ENCODE peak calls at places on chromosomes 11 and 22, in four cellular contexts. T, Z, E and U are unnamed samples.

GRCh38 chr11:45500457-45500856 is 165.0 kb downstream of the CHST1 start:
- DNase-seq in T (no peak), Z (no peak), E (peak), U (peak)

GRCh38 chr22:44668190-44668885 is 33.7 kb upstream of the PRR5 start:
- DNase-seq in T (peak), Z (no peak), E (no peak), U (no peak)

GRCh38 chr11:77619576-77620198 is 17.9 kb downstream of the CLNS1A start:
- DNase-seq in T (no peak), Z (peak), E (peak), U (peak)

GRCh38 chr11:2798951-2799761 is 86.4 kb downstream of the CDKN1C start:
- DNase-seq in T (no peak), Z (no peak), E (no peak), U (no peak)

GRCh38 chr11:10282121-10282520 is 11.9 kb downstream of the SBF2 start:
- DNase-seq in T (no peak), Z (no peak), E (no peak), U (no peak)

GRCh38 chr11:56961609-56962008 is 27.1 kb upstream of the OR5AK2 start:
- DNase-seq in T (no peak), Z (no peak), E (no peak), U (no peak)

GRCh38 chr22:17896552-17896951 is 122.3 kb upstream of the BID start:
- DNase-seq in T (peak), Z (no peak), E (peak), U (no peak)

GRCh38 chr11:13140028-13140870 is 131.1 kb downstream of the RASSF10 start:
- DNase-seq in T (no peak), Z (peak), E (peak), U (no peak)

GRCh38 chr11:17415523-17416104 is 27.2 kb upstream of the KCNJ11 start:
- DNase-seq in T (no peak), Z (no peak), E (no peak), U (no peak)

GRCh38 chr11:102452461-102453285 is at the start of gene TMEM123:
- DNase-seq in T (peak), Z (no peak), E (peak), U (peak)

GRCh38 chr11:359181-359714 is 10.1 kb upstream of the B4GALNT4 start:
- DNase-seq in T (no peak), Z (no peak), E (no peak), U (no peak)

GRCh38 chr22:38174626-38175025 is 7.0 kb downstream of the PLA2G6 start:
- DNase-seq in T (no peak), Z (no peak), E (no peak), U (no peak)

GRCh38 chr11:134846776-134847722 is 435.0 kb upstream of the B3GAT1 start:
- DNase-seq in T (no peak), Z (no peak), E (no peak), U (no peak)

GRCh38 chr11:63999349-64000025 is 13.2 kb downstream of the OTUB1 start:
- DNase-seq in T (peak), Z (no peak), E (peak), U (peak)

GRCh38 chr11:69542314-69543168 is 61.1 kb downstream of the LINC01488 start:
- DNase-seq in T (no peak), Z (no peak), E (no peak), U (no peak)

GRCh38 chr11:134476435-134477021 is 64.5 kb upstream of the B3GAT1 start:
- DNase-seq in T (no peak), Z (no peak), E (no peak), U (peak)

GRCh38 chr11:119419834-119420492 is 3.0 kb downstream of the THY1 start:
- DNase-seq in T (no peak), Z (peak), E (no peak), U (no peak)

GRCh38 chr22:24887260-24887659 is 59.2 kb downstream of the LHFPL7 start:
- DNase-seq in T (no peak), Z (no peak), E (no peak), U (no peak)

GRCh38 chr22:17917490-17917983 is 106.8 kb downstream of the MICAL3 start:
- DNase-seq in T (peak), Z (no peak), E (no peak), U (no peak)

GRCh38 chr11:15278129-15278528 is 163.4 kb downstream of the INSC start:
- DNase-seq in T (no peak), Z (no peak), E (peak), U (no peak)

GRCh38 chr11:119148855-119149370 is at the start of gene ABCG4:
- DNase-seq in T (peak), Z (no peak), E (peak), U (peak)

GRCh38 chr11:69308936-69309799 is 15.2 kb downstream of the MYEOV start:
- DNase-seq in T (no peak), Z (no peak), E (no peak), U (no peak)

GRCh38 chr11:73239111-73239521 is 21.0 kb downstream of the P2RY2 start:
- DNase-seq in T (no peak), Z (no peak), E (no peak), U (no peak)

GRCh38 chr22:35376728-35377472 is 4.0 kb upstream of the HMOX1 start:
- DNase-seq in T (peak), Z (peak), E (peak), U (peak)

GRCh38 chr11:18229501-18229900 is 7.1 kb downstream of the SAA4 start:
- DNase-seq in T (no peak), Z (no peak), E (no peak), U (no peak)

GRCh38 chr22:24437091-24437490 is 9.7 kb downstream of the ADORA2A start:
- DNase-seq in T (no peak), Z (no peak), E (no peak), U (no peak)

GRCh38 chr11:9057032-9057431 is 34.4 kb downstream of the SCUBE2 start:
- DNase-seq in T (no peak), Z (no peak), E (no peak), U (no peak)

GRCh38 chr11:27466363-27466762 is 6.2 kb downstream of the LGR4 start:
- DNase-seq in T (no peak), Z (no peak), E (no peak), U (no peak)

DNA sequence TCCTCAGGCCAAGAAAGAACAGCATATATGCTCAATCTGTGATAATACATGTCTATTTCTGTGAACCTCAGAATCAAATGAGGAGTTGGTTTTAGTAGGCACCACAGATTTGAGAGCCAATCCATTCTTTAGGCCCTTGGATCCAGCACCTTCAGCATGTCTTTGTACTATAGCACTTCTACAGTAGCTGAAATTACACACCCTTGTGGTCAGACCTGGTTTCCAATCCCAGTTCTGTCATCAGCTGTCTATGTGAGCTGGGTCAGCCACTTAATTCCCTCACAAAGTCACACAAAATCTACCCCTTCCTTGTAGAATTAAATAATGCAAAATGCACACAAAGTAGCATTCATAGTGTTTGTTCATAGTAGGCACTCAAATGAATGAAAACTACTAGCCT is 381.3 kb upstream of the LARGE1 start:
- DNase-seq in T (no peak), Z (no peak), E (no peak), U (no peak)
- TF ChIP-seq CTCF in T (no peak), Z (no peak), E (no peak), U (no peak)

DNA sequence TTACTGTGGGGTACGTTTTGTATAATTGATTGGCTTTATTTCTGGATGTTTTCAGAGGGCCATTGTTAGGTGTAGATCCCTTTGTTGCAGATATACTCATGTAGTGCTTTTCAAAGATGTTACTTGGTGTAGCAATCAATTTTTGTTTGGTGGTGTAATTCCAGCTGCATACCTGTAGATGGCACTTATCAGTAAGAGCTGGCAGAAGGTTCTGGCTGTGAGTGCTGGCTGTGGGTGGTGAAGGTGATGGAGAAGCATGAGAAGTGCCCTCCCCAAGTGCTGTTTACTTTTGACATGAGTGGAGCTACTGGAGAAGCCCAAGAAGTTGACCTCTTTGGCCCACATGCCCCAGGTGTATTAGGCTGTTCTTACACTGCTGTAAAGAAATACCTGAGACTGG is 1074.9 kb downstream of the FAM181B start:
- DNase-seq in T (peak), Z (no peak), E (peak), U (no peak)
- TF ChIP-seq CTCF in T (peak), Z (peak), E (peak), U (peak)

GRCh38 chr22:36858966-36859365 is 1.8 kb upstream of the NCF4 start:
- DNase-seq in T (no peak), Z (no peak), E (no peak), U (no peak)

GRCh38 chr22:36860821-36861659 is at the start of gene NCF4:
- DNase-seq in T (no peak), Z (no peak), E (no peak), U (no peak)

GRCh38 chr22:36858156-36858555 is 2.6 kb upstream of the NCF4 start:
- DNase-seq in T (no peak), Z (no peak), E (no peak), U (no peak)

GRCh38 chr22:36860438-36860820 is 377 bp upstream of the NCF4 start:
- DNase-seq in T (no peak), Z (no peak), E (no peak), U (no peak)

DNA sequence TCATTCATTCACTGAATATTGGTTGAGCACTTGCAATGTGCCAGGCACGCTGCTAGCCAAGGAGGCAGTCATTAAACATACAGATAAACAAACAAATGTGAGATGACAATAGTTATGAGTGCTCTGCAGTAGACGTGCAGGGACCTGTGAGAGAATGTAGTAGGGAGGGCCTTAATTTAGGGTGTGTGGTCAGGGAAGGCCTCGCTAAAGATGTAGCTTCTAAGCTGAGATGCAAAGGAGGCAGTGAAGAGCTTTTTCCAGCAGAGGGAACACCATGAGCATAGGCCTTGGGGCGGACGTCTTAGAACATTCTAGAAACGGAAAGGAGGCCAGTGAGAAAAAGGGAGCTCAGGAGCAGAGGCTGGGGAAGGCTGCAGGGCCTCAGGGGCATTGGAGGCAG is 789 bp upstream of the NCF4 start:
- DNase-seq in T (no peak), Z (no peak), E (no peak), U (no peak)
- TF ChIP-seq CTCF in T (no peak), Z (no peak), E (no peak), U (no peak)

GRCh38 chr22:39308614-39309363 is 10.6 kb downstream of the RPL3 start:
- DNase-seq in T (no peak), Z (no peak), E (peak), U (no peak)

GRCh38 chr22:39303358-39303757 is 16.1 kb downstream of the RPL3 start:
- DNase-seq in T (no peak), Z (no peak), E (no peak), U (no peak)

GRCh38 chr22:39303892-39304671 is 15.3 kb downstream of the RPL3 start:
- DNase-seq in T (no peak), Z (no peak), E (no peak), U (no peak)

GRCh38 chr22:39309364-39309861 is 10.0 kb downstream of the RPL3 start:
- DNase-seq in T (no peak), Z (no peak), E (no peak), U (no peak)

DNA sequence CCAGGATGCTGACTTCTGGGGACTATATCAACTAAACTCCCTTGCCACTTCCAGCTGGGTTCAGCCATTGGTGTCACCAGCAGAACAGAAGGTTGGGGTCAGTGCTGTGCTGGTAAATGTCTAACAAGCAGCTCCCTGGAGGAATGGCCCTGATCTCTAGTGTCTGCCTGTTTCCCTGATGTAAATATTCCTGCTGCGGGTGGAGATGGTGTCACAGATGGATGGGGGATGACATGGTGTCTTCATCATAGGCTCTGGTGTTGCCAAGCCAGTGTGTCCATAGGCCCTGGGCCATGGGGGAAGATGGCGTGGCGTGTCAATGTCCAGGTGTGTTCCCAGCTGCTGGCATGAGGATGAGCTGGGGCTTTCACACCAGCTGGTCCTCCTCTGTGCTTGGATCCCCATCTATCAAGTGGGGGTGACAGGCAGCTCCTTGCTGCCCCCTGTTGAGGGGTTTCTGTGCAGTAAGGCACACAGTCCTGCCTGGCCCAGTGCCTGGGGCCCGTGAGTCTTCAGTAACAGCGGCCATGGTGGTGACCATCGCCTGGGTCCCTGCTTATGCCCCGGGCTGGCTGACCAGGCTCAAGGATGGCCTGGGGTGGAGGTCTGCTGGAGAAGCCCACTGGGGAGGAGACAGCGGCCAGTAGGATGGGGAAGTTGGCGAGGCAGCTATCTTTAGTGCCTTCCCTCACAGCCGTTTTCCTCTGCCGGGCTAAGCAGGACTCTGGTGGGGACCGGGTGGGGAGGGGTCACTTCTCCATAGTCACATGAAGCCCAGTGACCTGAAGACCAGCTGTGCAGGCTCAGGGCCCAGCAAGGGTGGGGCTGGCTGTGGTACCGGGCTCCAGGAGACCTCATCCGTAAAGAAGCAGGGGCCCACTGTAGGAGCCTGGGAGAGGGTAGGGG is 12.7 kb downstream of the RPL3 start:
- DNase-seq in T (peak), Z (no peak), E (peak), U (no peak)
- TF ChIP-seq CTCF in T (peak), Z (peak), E (peak), U (peak)